ENCODE peak calls at places on chromosomes 4 and X, in ten cellular contexts. One of them, this sample, is unnamed.

GRCh38 chr4:156388826-156389225 is 435.2 kb upstream of the CTSO start:
- DNase-seq in lower lobe of right lung: no peak
- DNase-seq in IMR-90: peak; percentile 2
- DNase-seq in stomach: no peak
- DNase-seq in thoracic aorta: no peak
- DNase-seq in left lung: no peak
- DNase-seq in A549: no peak
- DNase-seq in HepG2: no peak
- DNase-seq in tibial artery: no peak
- DNase-seq in cardiac muscle cell: no peak
- DNase-seq in this sample: no peak

GRCh38 chrX:13323241-13323640 is 3.4 kb upstream of the ATXN3L start:
- DNase-seq in thoracic aorta: no peak
- DNase-seq in left lung: no peak
- DNase-seq in IMR-90: no peak
- DNase-seq in tibial artery: no peak
- DNase-seq in cardiac muscle cell: no peak
- DNase-seq in stomach: no peak
- DNase-seq in HepG2: no peak
- DNase-seq in A549: no peak
- DNase-seq in lower lobe of right lung: no peak
- DNase-seq in this sample: no peak

GRCh38 chr4:123547167-123547817 is 150.7 kb downstream of the SPRY1 start:
- DNase-seq in IMR-90: no peak
- DNase-seq in thoracic aorta: no peak
- DNase-seq in A549: no peak
- DNase-seq in stomach: peak; percentile 89
- DNase-seq in HepG2: no peak
- DNase-seq in lower lobe of right lung: peak; percentile 89
- DNase-seq in left lung: peak; percentile 84
- DNase-seq in tibial artery: no peak
- DNase-seq in cardiac muscle cell: peak; percentile 34
- DNase-seq in this sample: peak; percentile 85

GRCh38 chr4:183507928-183508327 is 3.1 kb downstream of the ING2 start:
- DNase-seq in IMR-90: no peak
- DNase-seq in thoracic aorta: no peak
- DNase-seq in stomach: no peak
- DNase-seq in lower lobe of right lung: no peak
- DNase-seq in A549: peak; percentile 14
- DNase-seq in left lung: no peak
- DNase-seq in HepG2: peak; percentile 59
- DNase-seq in tibial artery: no peak
- DNase-seq in cardiac muscle cell: peak; percentile 31
- DNase-seq in this sample: no peak

GRCh38 chrX:108020631-108021030 is 24.2 kb upstream of the VSIG1 start:
- DNase-seq in lower lobe of right lung: no peak
- DNase-seq in IMR-90: peak; percentile 28
- DNase-seq in HepG2: no peak
- DNase-seq in tibial artery: no peak
- DNase-seq in cardiac muscle cell: peak; percentile 16
- DNase-seq in thoracic aorta: no peak
- DNase-seq in stomach: no peak
- DNase-seq in left lung: no peak
- DNase-seq in A549: peak; percentile 46
- DNase-seq in this sample: peak; percentile 11

GRCh38 chrX:146615807-146616206 is 193.8 kb upstream of the CXorf51B start:
- DNase-seq in left lung: no peak
- DNase-seq in tibial artery: no peak
- DNase-seq in IMR-90: no peak
- DNase-seq in thoracic aorta: no peak
- DNase-seq in A549: no peak
- DNase-seq in cardiac muscle cell: no peak
- DNase-seq in HepG2: no peak
- DNase-seq in stomach: no peak
- DNase-seq in lower lobe of right lung: no peak
- DNase-seq in this sample: no peak

GRCh38 chr4:14096406-14096965 is 469.0 kb upstream of the BOD1L1 start:
- DNase-seq in A549: no peak
- DNase-seq in stomach: no peak
- DNase-seq in IMR-90: peak; percentile 81
- DNase-seq in cardiac muscle cell: no peak
- DNase-seq in HepG2: no peak
- DNase-seq in tibial artery: no peak
- DNase-seq in left lung: no peak
- DNase-seq in lower lobe of right lung: no peak
- DNase-seq in thoracic aorta: no peak
- DNase-seq in this sample: no peak

GRCh38 chr4:88158360-88159136 is at the start of gene ABCG2:
- DNase-seq in left lung: peak; percentile 39
- DNase-seq in cardiac muscle cell: peak; percentile 33
- DNase-seq in IMR-90: peak; percentile 75
- DNase-seq in thoracic aorta: no peak
- DNase-seq in tibial artery: peak; percentile 24
- DNase-seq in stomach: no peak
- DNase-seq in A549: peak; percentile 62
- DNase-seq in lower lobe of right lung: peak; percentile 68
- DNase-seq in HepG2: peak; percentile 16
- DNase-seq in this sample: peak; percentile 77

GRCh38 chr4:74369860-74370259 is 4.9 kb downstream of the EREG start:
- DNase-seq in thoracic aorta: no peak
- DNase-seq in A549: no peak
- DNase-seq in IMR-90: no peak
- DNase-seq in tibial artery: no peak
- DNase-seq in HepG2: no peak
- DNase-seq in stomach: no peak
- DNase-seq in left lung: no peak
- DNase-seq in lower lobe of right lung: no peak
- DNase-seq in cardiac muscle cell: no peak
- DNase-seq in this sample: no peak

GRCh38 chr4:74367656-74368055 is 2.7 kb downstream of the EREG start:
- DNase-seq in cardiac muscle cell: no peak
- DNase-seq in left lung: no peak
- DNase-seq in IMR-90: no peak
- DNase-seq in tibial artery: no peak
- DNase-seq in thoracic aorta: no peak
- DNase-seq in A549: no peak
- DNase-seq in lower lobe of right lung: no peak
- DNase-seq in HepG2: no peak
- DNase-seq in stomach: no peak
- DNase-seq in this sample: no peak

GRCh38 chr4:74374561-74375327 is 9.8 kb downstream of the EREG start:
- DNase-seq in HepG2: no peak
- DNase-seq in A549: peak; percentile 95
- DNase-seq in tibial artery: no peak
- DNase-seq in thoracic aorta: no peak
- DNase-seq in stomach: peak; percentile 49
- DNase-seq in left lung: peak; percentile 85
- DNase-seq in cardiac muscle cell: no peak
- DNase-seq in IMR-90: peak; percentile 75
- DNase-seq in lower lobe of right lung: peak; percentile 90
- DNase-seq in this sample: no peak

GRCh38 chr4:74374128-74374527 is 9.2 kb downstream of the EREG start:
- DNase-seq in lower lobe of right lung: no peak
- DNase-seq in tibial artery: no peak
- DNase-seq in IMR-90: no peak
- DNase-seq in stomach: no peak
- DNase-seq in left lung: no peak
- DNase-seq in A549: no peak
- DNase-seq in HepG2: no peak
- DNase-seq in thoracic aorta: no peak
- DNase-seq in cardiac muscle cell: no peak
- DNase-seq in this sample: no peak

GRCh38 chr4:74370912-74371311 is 6.0 kb downstream of the EREG start:
- DNase-seq in cardiac muscle cell: peak; percentile 60
- DNase-seq in lower lobe of right lung: no peak
- DNase-seq in IMR-90: peak; percentile 64
- DNase-seq in stomach: no peak
- DNase-seq in left lung: no peak
- DNase-seq in HepG2: peak; percentile 65
- DNase-seq in A549: peak; percentile 78
- DNase-seq in tibial artery: no peak
- DNase-seq in thoracic aorta: no peak
- DNase-seq in this sample: peak; percentile 68
- TF ChIP-seq CTCF in cardiac muscle cell: peak; percentile 85
- TF ChIP-seq CTCF in lower lobe of right lung: peak; percentile 54
- TF ChIP-seq CTCF in IMR-90: peak; percentile 78
- TF ChIP-seq CTCF in stomach: no peak
- TF ChIP-seq CTCF in left lung: peak; percentile 62
- TF ChIP-seq CTCF in HepG2: peak; percentile 74
- TF ChIP-seq CTCF in A549: peak; percentile 60
- TF ChIP-seq CTCF in tibial artery: peak; percentile 20
- TF ChIP-seq CTCF in thoracic aorta: peak; percentile 26
- TF ChIP-seq CTCF in this sample: peak; percentile 81

GRCh38 chrX:68934922-68935321 is 106.1 kb downstream of the EFNB1 start:
- DNase-seq in IMR-90: no peak
- DNase-seq in left lung: no peak
- DNase-seq in thoracic aorta: no peak
- DNase-seq in cardiac muscle cell: no peak
- DNase-seq in lower lobe of right lung: no peak
- DNase-seq in tibial artery: no peak
- DNase-seq in HepG2: no peak
- DNase-seq in A549: no peak
- DNase-seq in stomach: peak; percentile 19
- DNase-seq in this sample: no peak

GRCh38 chrX:68936186-68936585 is 107.4 kb downstream of the EFNB1 start:
- DNase-seq in stomach: peak; percentile 17
- DNase-seq in thoracic aorta: no peak
- DNase-seq in HepG2: no peak
- DNase-seq in A549: no peak
- DNase-seq in cardiac muscle cell: no peak
- DNase-seq in lower lobe of right lung: no peak
- DNase-seq in tibial artery: no peak
- DNase-seq in left lung: no peak
- DNase-seq in IMR-90: no peak
- DNase-seq in this sample: no peak

GRCh38 chrX:68934421-68934820 is 105.6 kb downstream of the EFNB1 start:
- DNase-seq in HepG2: no peak
- DNase-seq in IMR-90: no peak
- DNase-seq in stomach: peak; percentile 34
- DNase-seq in thoracic aorta: no peak
- DNase-seq in cardiac muscle cell: no peak
- DNase-seq in lower lobe of right lung: no peak
- DNase-seq in tibial artery: no peak
- DNase-seq in A549: no peak
- DNase-seq in left lung: no peak
- DNase-seq in this sample: no peak

GRCh38 chrX:68936608-68937007 is 107.8 kb downstream of the EFNB1 start:
- DNase-seq in lower lobe of right lung: no peak
- DNase-seq in thoracic aorta: no peak
- DNase-seq in left lung: no peak
- DNase-seq in A549: peak; percentile 10
- DNase-seq in HepG2: no peak
- DNase-seq in cardiac muscle cell: no peak
- DNase-seq in tibial artery: no peak
- DNase-seq in stomach: peak; percentile 22
- DNase-seq in IMR-90: peak; percentile 92
- DNase-seq in this sample: no peak

DNA sequence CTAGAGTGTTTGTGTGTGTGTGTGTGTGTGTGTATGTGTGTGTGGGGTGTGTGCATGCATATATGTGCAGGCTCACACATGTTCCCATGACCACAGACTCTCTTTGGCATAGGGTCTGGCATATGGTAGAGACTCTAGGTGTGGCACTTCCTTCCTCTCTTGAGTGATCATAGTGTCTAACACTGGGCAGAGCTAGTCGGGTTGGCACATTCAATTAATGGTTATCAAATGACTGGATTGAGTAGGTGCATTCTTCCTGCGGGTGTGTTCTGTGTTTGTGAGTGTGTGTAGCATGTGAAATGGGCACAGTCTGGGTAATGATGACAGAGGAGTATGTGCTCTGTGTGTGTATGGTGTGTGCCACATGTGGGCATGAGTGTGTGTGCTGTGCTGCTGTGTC is 106.5 kb downstream of the EFNB1 start:
- DNase-seq in IMR-90: no peak
- DNase-seq in lower lobe of right lung: no peak
- DNase-seq in A549: no peak
- DNase-seq in tibial artery: no peak
- DNase-seq in stomach: peak; percentile 0
- DNase-seq in cardiac muscle cell: no peak
- DNase-seq in left lung: no peak
- DNase-seq in HepG2: no peak
- DNase-seq in thoracic aorta: no peak
- DNase-seq in this sample: no peak
- H3K4me1 ChIP-seq in IMR-90: peaks cover 12% of the 10 kb centered on the region
- H3K4me1 ChIP-seq in lower lobe of right lung: no peaks in the 10 kb centered on the region
- H3K4me1 ChIP-seq in A549: no peaks in the 10 kb centered on the region
- H3K4me1 ChIP-seq in tibial artery: peaks cover 12% of the 10 kb centered on the region
- H3K4me1 ChIP-seq in stomach: no peaks in the 10 kb centered on the region
- H3K4me1 ChIP-seq in cardiac muscle cell: no peaks in the 10 kb centered on the region
- H3K4me1 ChIP-seq in left lung: no peaks in the 10 kb centered on the region
- H3K4me1 ChIP-seq in HepG2: no peaks in the 10 kb centered on the region
- H3K4me1 ChIP-seq in thoracic aorta: peaks cover 5% of the 10 kb centered on the region
- H3K4me1 ChIP-seq in this sample: no peaks in the 10 kb centered on the region

DNA sequence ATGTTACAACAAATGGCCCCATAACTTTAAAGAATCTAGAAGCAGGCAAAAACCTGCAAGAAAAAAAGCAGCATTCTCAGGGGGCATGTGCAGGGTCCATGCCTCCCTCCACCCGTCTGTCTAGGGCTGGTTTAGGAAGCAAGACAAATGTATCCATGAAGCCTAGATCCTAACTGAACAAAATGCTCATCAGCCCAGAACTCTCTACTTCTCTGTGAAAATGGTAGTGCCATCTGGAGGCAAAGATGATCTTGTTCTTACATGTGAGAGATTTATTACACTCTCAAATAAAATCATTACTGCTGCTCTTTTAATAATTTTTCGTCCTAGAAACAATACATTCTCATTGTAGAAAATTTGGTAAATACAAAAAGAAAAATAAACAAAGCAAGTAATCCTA is 26.7 kb downstream of the NR3C2 start:
- DNase-seq in stomach: no peak
- DNase-seq in left lung: no peak
- DNase-seq in tibial artery: no peak
- DNase-seq in cardiac muscle cell: no peak
- DNase-seq in HepG2: no peak
- DNase-seq in IMR-90: peak; percentile 3
- DNase-seq in thoracic aorta: no peak
- DNase-seq in A549: peak; percentile 17
- DNase-seq in lower lobe of right lung: no peak
- DNase-seq in this sample: no peak
- TF ChIP-seq CTCF in stomach: no peak
- TF ChIP-seq CTCF in left lung: no peak
- TF ChIP-seq CTCF in tibial artery: no peak
- TF ChIP-seq CTCF in cardiac muscle cell: no peak
- TF ChIP-seq CTCF in HepG2: peak; percentile 35
- TF ChIP-seq CTCF in IMR-90: no peak
- TF ChIP-seq CTCF in thoracic aorta: no peak
- TF ChIP-seq CTCF in A549: no peak
- TF ChIP-seq CTCF in lower lobe of right lung: no peak
- TF ChIP-seq CTCF in this sample: no peak

DNA sequence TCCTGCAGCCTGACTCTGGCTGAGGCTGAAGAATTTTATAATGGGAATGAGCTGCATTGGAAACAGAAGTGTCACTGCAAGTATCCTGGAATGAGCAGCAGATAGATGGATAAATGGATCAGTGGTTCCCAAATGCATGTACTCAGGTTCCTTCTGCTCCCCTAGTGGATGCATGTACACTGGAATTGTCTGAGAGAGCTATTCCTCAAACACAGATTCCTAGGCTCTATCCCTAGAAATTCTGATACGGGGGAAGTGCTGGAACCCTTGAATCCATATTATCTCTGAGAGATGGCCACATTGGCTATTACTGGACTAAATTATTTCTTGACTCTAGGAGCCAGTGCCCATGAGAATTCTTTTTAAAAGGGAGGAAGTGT is 64.8 kb downstream of the TMEM131L start:
- DNase-seq in tibial artery: no peak
- DNase-seq in thoracic aorta: no peak
- DNase-seq in A549: no peak
- DNase-seq in stomach: no peak
- DNase-seq in IMR-90: no peak
- DNase-seq in lower lobe of right lung: no peak
- DNase-seq in left lung: no peak
- DNase-seq in cardiac muscle cell: no peak
- DNase-seq in HepG2: no peak
- DNase-seq in this sample: no peak
- H3K4me1 ChIP-seq in tibial artery: peaks cover 56% of the 10 kb centered on the region
- H3K4me1 ChIP-seq in thoracic aorta: peaks cover 30% of the 10 kb centered on the region
- H3K4me1 ChIP-seq in A549: no peaks in the 10 kb centered on the region
- H3K4me1 ChIP-seq in stomach: peaks cover 50% of the 10 kb centered on the region
- H3K4me1 ChIP-seq in IMR-90: peaks cover 3% of the 10 kb centered on the region
- H3K4me1 ChIP-seq in lower lobe of right lung: peaks cover 49% of the 10 kb centered on the region
- H3K4me1 ChIP-seq in left lung: peaks cover 9% of the 10 kb centered on the region
- H3K4me1 ChIP-seq in cardiac muscle cell: no peaks in the 10 kb centered on the region
- H3K4me1 ChIP-seq in HepG2: no peaks in the 10 kb centered on the region
- H3K4me1 ChIP-seq in this sample: no peaks in the 10 kb centered on the region